ENCODE peak calls at places on chromosome 6, in five cellular contexts. P is choroid plexus epithelial cell; G is activated naive CD8-positive, alpha-beta T cell treated with anti-CD3 and anti-CD28 coated beads for 36 hours; Z is activated CD8-positive, alpha-beta memory T cell treated with anti-CD3 and anti-CD28 coated beads, Interleukin-2, amount 50 U/mL, for 4 hours; E is NT2/D1. I is an unnamed sample.

GRCh38 chr6:87196275-87196842 is 41.0 kb downstream of the ZNF292 start:
- DNase-seq in P (peak; percentile 8), G (no peak), Z (no peak), E (no peak), I (no peak)

GRCh38 chr6:134267917-134268361 is 50.0 kb downstream of the SGK1 start:
- DNase-seq in P (no peak), G (no peak), Z (no peak), E (peak; percentile 43), I (no peak)

GRCh38 chr6:52183131-52183530 is 3.0 kb upstream of the IL17A start:
- DNase-seq in P (no peak), G (no peak), Z (no peak), E (no peak), I (no peak)

GRCh38 chr6:28349892-28350737 is at the start of gene ZKSCAN3:
- DNase-seq in P (peak; percentile 76), G (peak; percentile 85), Z (peak; percentile 80), E (peak; percentile 56), I (peak; percentile 64)

GRCh38 chr6:168404560-168404959 is 36.4 kb upstream of the SMOC2 start:
- DNase-seq in P (no peak), G (no peak), Z (no peak), E (no peak), I (no peak)

GRCh38 chr6:57313711-57314471 is 3.5 kb upstream of the PRIM2 start:
- DNase-seq in P (peak; percentile 92), G (no peak), Z (no peak), E (no peak), I (no peak)

GRCh38 chr6:132011582-132011981 is 60.4 kb upstream of the CCN2 start:
- DNase-seq in P (peak; percentile 47), G (no peak), Z (no peak), E (no peak), I (no peak)

GRCh38 chr6:14567031-14567430 is 449.5 kb downstream of the CD83 start:
- DNase-seq in P (no peak), G (no peak), Z (no peak), E (no peak), I (no peak)

GRCh38 chr6:21099338-21100314 is 493.9 kb upstream of the SOX4 start:
- DNase-seq in P (no peak), G (no peak), Z (no peak), E (no peak), I (peak; percentile 16)